ENCODE peak calls at places on chromosomes 5 and 9, in five cellular contexts. D, K, F, S and V are unnamed samples.
A peak's percentile ranks its signal among the peaks of the same experiment; 100 is the strongest.

GRCh38 chr5:124963236-124963929 is 216.9 kb upstream of the ZNF608 start:
- DNase-seq in K (peak; percentile 54), S (no peak), F (peak; percentile 61), D (no peak), V (peak; percentile 14)

GRCh38 chr9:92609142-92609500 is 60.8 kb downstream of the IPPK start:
- DNase-seq in D (no peak), K (no peak), F (no peak), S (no peak), V (no peak)

GRCh38 chr9:127308559-127309429 is 44.2 kb downstream of the GARNL3 start:
- DNase-seq in D (no peak), S (no peak), F (peak; percentile 21), K (no peak), V (no peak)

GRCh38 chr5:74452851-74453250 is 187.7 kb downstream of the ENC1 start:
- DNase-seq in F (no peak), S (no peak), D (no peak), K (no peak), V (no peak)

GRCh38 chr5:41517909-41518308 is 7.5 kb upstream of the PLCXD3 start:
- DNase-seq in S (no peak), D (no peak), F (no peak), K (no peak), V (no peak)

GRCh38 chr9:134458111-134458845 is 132.0 kb downstream of the RXRA start:
- DNase-seq in S (no peak), K (no peak), D (no peak), F (no peak), V (no peak)

GRCh38 chr5:157668356-157668755 is 3.0 kb upstream of the C5orf52 start:
- DNase-seq in S (no peak), K (no peak), D (no peak), F (no peak), V (no peak)

GRCh38 chr9:123871781-123872180 is 58.1 kb downstream of the DENND1A start:
- DNase-seq in K (no peak), S (no peak), F (no peak), D (no peak), V (no peak)

GRCh38 chr9:90020277-90020871 is 415.6 kb downstream of the GADD45G start:
- DNase-seq in K (peak; percentile 94), D (no peak), F (no peak), S (no peak), V (peak; percentile 4)